ENCODE peak calls at places on chromosomes 6 and 20, in six cellular contexts. M, J, T, C, L and X are unnamed samples.

GRCh38 chr6:149903938-149904611 is 6.2 kb upstream of the RAET1E start:
- DNase-seq in J (no peak), M (no peak), T (no peak), C (no peak), L (no peak), X (no peak)

GRCh38 chr6:35248300-35248699 is 11.2 kb upstream of the ZNF76 start:
- DNase-seq in L (no peak), T (no peak), M (no peak), J (no peak), C (peak), X (no peak)

GRCh38 chr20:32153156-32153665 is 43.7 kb downstream of the TM9SF4 start:
- DNase-seq in C (no peak), T (no peak), L (no peak), M (no peak), J (no peak), X (no peak)

GRCh38 chr20:53571555-53572286 is 21.9 kb downstream of the ZNF217 start:
- DNase-seq in J (no peak), M (no peak), C (no peak), T (no peak), L (no peak), X (no peak)

GRCh38 chr6:114194362-114195343 is 148.2 kb downstream of the HS3ST5 start:
- DNase-seq in J (no peak), M (no peak), T (no peak), L (peak), C (peak), X (no peak)

GRCh38 chr20:24633026-24633425 is 163.6 kb downstream of the SYNDIG1 start:
- DNase-seq in J (no peak), M (no peak), C (peak), L (no peak), T (no peak), X (no peak)

GRCh38 chr20:11020712-11021111 is 346.9 kb upstream of the JAG1 start:
- DNase-seq in M (no peak), J (no peak), C (no peak), L (no peak), T (no peak), X (no peak)

GRCh38 chr6:31143148-31143547 is 4.3 kb upstream of the PSORS1C2 start:
- DNase-seq in J (no peak), M (no peak), T (peak), C (peak), L (no peak), X (no peak)

GRCh38 chr20:35462351-35462750 is 7.0 kb downstream of the CEP250 start:
- DNase-seq in L (no peak), M (no peak), T (no peak), J (no peak), C (no peak), X (no peak)

GRCh38 chr20:33005132-33005566 is 916 bp upstream of the SUN5 start:
- DNase-seq in J (no peak), M (no peak), L (no peak), T (no peak), C (peak), X (no peak)

DNA sequence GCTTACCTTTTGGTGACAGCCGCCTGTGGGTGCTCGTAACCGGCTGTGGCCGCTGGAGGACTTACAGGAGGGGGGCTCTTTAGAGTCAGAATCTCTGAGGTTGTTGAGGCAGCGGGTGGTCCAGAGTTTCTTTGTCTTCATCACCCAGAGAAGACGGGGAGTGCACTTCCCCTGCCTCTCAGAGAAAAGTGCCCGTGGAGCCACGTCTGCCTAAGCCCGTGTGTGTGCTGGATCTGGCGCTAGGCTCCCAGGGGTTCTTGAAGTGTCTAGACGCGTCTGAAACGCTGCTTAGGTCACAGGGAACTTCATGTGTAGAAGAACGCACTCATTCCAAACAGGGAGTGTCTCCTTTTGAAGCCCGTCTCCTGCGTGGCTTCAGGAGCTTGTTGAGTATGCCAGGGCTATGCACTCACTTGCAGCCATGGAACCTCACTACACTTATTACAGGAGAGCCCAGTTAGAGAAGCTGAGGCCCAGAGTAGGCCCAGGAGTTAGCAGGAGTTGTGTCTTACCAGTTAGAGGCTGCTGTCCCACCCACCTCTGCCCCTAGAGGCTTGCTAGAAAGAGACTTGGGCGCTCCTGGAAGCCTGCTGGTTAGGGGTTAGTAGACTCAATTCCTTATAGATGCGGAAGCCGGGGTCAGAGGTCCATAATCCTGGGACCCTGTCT is 1.3 kb downstream of the LSM14B start:
- DNase-seq in T (no peak), C (peak), L (no peak), M (no peak), J (no peak), X (no peak)
- H3K4me3 ChIP-seq in T (peak), C (peak), L (peak), M (peak), J (peak), X (peak)

GRCh38 chr6:140985679-140986275 is 1146.9 kb upstream of the GJE1 start:
- DNase-seq in M (no peak), C (no peak), J (no peak), T (no peak), L (no peak), X (no peak)

GRCh38 chr6:140977425-140977824 is 1155.3 kb upstream of the GJE1 start:
- DNase-seq in C (peak), L (no peak), M (no peak), T (no peak), J (no peak), X (no peak)

GRCh38 chr6:140979642-140980091 is 1153.1 kb upstream of the GJE1 start:
- DNase-seq in L (no peak), C (peak), J (no peak), T (no peak), M (no peak), X (peak)

DNA sequence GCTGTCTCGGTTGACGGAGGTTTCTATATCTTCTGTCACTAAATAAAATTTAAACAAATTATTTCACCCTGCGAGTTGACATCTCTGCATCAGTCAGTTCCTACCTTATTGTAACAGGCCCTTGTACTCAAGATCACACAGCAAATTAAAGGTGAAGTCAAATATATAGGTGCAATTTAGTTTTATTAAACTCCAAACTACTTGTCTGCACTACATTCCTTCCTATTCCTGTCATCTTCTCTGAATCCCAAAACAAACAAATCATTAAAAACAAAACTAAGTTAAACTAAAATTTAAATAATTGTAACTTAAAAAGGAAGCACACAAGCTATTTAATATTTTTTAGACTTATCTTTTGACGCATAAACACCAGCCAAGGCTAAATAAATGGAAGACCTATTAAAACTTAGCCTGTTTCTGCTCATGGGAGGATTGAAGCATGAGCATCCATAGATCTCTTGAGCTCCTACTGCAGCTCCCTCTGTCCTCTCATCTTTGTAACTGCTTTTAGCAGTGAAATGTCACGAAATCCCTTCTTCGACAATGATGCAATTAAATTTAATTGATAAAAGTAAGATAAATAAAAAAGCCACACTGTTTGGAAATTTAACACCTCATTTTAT is 1152.3 kb upstream of the GJE1 start:
- DNase-seq in C (peak), J (no peak), T (no peak), L (no peak), M (no peak), X (no peak)
- TF ChIP-seq CTCF in C (no peak), J (no peak), T (no peak), L (no peak), M (no peak), X (no peak)

GRCh38 chr6:56357616-56358373 is 110.4 kb upstream of the COL21A1 start:
- DNase-seq in L (no peak), J (no peak), M (no peak), C (peak), T (no peak), X (no peak)
- H3K4me3 ChIP-seq in L (no peak), J (no peak), M (no peak), C (no peak), T (no peak), X (no peak)

GRCh38 chr6:39841923-39842322 is 49.7 kb downstream of the DAAM2 start:
- DNase-seq in T (no peak), L (peak), M (no peak), C (no peak), J (no peak), X (no peak)

GRCh38 chr6:39844866-39845265 is 52.7 kb downstream of the DAAM2 start:
- DNase-seq in L (no peak), T (no peak), J (no peak), C (no peak), M (no peak), X (no peak)

GRCh38 chr6:39840781-39841180 is 48.6 kb downstream of the DAAM2 start:
- DNase-seq in L (no peak), J (no peak), C (no peak), T (no peak), M (no peak), X (no peak)

GRCh38 chr6:39841291-39841690 is 49.1 kb downstream of the DAAM2 start:
- DNase-seq in J (no peak), T (no peak), M (no peak), C (peak), L (peak), X (no peak)

DNA sequence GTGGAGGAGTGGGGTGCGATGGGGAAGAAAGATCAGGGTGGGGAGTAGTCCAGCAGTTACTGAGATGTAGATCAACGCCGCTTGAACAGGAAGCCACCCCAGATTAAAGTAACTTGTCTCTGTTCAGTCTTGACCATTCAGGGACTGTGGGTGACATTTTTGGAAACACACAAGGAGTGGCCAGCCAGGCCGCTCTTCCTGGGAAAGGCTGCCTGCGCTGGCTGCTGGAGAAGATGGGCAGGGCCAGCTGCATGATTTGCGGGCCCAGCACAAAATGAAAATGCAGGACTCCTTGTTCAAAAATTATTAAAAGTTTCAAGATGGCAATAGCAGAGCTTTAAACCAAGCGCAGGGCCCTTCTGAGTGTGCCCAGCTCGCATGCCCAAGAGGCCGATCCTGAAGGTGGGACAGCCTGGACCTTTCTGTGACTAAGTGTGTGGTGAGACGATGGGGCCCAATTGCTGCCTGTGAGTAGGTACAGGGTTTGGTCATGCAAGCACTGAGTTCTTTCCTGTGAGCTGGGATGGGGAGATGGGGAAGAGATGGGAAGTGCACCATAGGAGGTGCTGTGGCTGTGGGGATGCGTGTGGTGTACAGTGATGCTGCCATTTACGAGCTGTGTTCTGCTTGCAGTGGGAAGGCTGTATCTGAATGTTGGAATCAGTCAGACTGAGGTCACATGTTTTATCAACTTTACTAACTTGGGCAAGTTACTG is 51.3 kb downstream of the DAAM2 start:
- DNase-seq in T (no peak), J (peak), L (no peak), C (peak), M (no peak), X (no peak)
- TF ChIP-seq CTCF in T (no peak), J (no peak), L (no peak), C (no peak), M (no peak), X (peak)

DNA sequence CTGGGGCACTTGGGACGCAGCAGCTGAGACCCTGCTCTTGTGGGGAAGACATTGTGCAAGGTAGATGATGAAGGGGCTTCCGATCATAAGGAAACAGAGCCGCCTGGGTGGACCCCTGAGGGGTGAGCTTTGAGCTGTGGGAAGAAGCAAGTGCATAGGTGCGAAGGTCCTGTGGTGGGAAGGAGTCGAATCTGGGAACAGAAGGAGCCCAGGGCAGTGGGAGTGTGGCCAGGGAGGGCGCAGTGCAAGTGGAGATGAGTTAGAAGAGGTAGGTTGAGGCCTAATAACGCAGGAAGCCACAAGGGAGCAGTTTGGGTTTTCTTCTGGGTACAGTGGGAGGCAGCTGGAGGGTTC is 10.3 kb downstream of the RBM38 start:
- DNase-seq in J (no peak), C (no peak), L (no peak), T (no peak), M (no peak), X (no peak)
- H3K4me3 ChIP-seq in J (no peak), C (no peak), L (no peak), T (no peak), M (no peak), X (no peak)

GRCh38 chr20:57061058-57061900 is 205.2 kb downstream of the BMP7 start:
- DNase-seq in T (no peak), M (no peak), L (no peak), J (peak), C (peak), X (no peak)
- TF ChIP-seq CTCF in T (no peak), M (no peak), L (no peak), J (peak), C (peak), X (peak)

DNA sequence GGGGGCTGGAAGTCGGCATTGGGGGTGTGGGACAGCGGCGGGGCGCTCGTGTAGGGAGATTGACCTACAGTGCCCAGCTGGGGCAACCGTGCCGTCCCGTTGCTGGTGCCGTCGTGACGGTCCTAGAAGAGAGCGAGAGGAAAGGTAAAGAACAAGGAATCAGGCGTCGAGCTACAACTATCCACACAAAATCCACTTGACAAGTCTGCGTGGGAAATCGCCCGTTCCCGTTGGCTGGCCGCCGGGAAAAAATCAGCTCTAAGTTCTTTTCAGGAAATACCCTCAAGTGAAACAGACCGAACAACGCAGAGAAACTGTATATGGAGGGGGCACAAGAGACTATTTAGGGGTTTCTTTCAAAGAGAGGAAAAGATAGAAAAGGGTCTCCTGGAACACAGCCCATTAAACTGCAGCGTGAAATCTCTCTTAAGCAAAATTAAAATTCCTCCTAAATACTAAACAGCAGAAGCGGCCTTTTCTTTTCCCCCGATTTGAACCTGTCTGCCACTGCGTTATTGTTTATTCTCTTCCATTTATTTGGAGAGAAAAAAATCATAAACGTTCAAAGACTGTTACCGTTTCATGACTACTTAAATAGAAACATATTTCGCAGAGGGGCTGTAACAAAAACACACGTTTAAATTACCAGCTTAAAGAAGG is 4.5 kb downstream of the TFAP2A start:
- DNase-seq in C (peak), M (no peak), L (no peak), J (no peak), T (no peak), X (no peak)
- H3K4me3 ChIP-seq in C (peak), M (no peak), L (no peak), J (peak), T (peak), X (no peak)